ENCODE peak calls at places on chromosomes 2 and 18, in eight cellular contexts. E is lower lobe of right lung, T is HCT116, C is left lung, G is MM.1S, W is GM23248, V is kidney, O is H7. Z is an unnamed sample. For H3K36me3, the result is how much of the 10 kb centered on the place peaks cover.

GRCh38 chr2:37843554-37843953 is 81.5 kb upstream of the RMDN2 start:
- DNase-seq in E (no peak), T (no peak), C (no peak), G (no peak), W (peak), V (no peak), O (peak), Z (no peak)

GRCh38 chr18:13003466-13003896 is 12.3 kb downstream of the CEP192 start:
- DNase-seq in E (no peak), T (peak), C (no peak), G (peak), W (peak), V (no peak), O (peak), Z (no peak)

GRCh38 chr2:101119431-101119830 is 31.8 kb downstream of the TBC1D8 start:
- DNase-seq in E (no peak), T (no peak), C (no peak), G (no peak), W (peak), V (no peak), O (no peak), Z (no peak)

GRCh38 chr18:33757037-33757436 is 179.0 kb downstream of the ASXL3 start:
- DNase-seq in E (no peak), T (no peak), C (no peak), G (no peak), W (peak), V (no peak), O (no peak), Z (no peak)

GRCh38 chr2:44616616-44617266 is 255.0 kb downstream of the CAMKMT start:
- DNase-seq in E (no peak), T (no peak), C (no peak), G (peak), W (no peak), V (no peak), O (no peak), Z (no peak)

GRCh38 chr2:133324150-133324561 is 244.1 kb downstream of the NCKAP5 start:
- DNase-seq in E (no peak), T (no peak), C (no peak), G (no peak), W (peak), V (no peak), O (no peak), Z (no peak)

GRCh38 chr2:146572598-146572997 is 1272.2 kb upstream of the ACVR2A start:
- DNase-seq in E (no peak), T (no peak), C (no peak), G (no peak), W (peak), V (no peak), O (no peak), Z (no peak)

GRCh38 chr2:39666489-39667141 is 898 bp downstream of the TMEM178A start:
- DNase-seq in E (no peak), T (no peak), C (no peak), G (no peak), W (peak), V (no peak), O (peak), Z (no peak)

GRCh38 chr2:100198461-100199230 is 56.3 kb upstream of the AFF3 start:
- DNase-seq in E (no peak), T (no peak), C (no peak), G (no peak), W (no peak), V (no peak), O (no peak), Z (no peak)

GRCh38 chr18:39994521-39994920 is 1960.5 kb upstream of the PIK3C3 start:
- DNase-seq in E (no peak), T (no peak), C (no peak), G (no peak), W (no peak), V (no peak), O (no peak), Z (no peak)

GRCh38 chr18:23191952-23192662 is 56.8 kb downstream of the CABLES1 start:
- DNase-seq in E (no peak), T (no peak), C (no peak), G (peak), W (peak), V (peak), O (no peak), Z (no peak)

GRCh38 chr18:8998481-8999217 is 103.8 kb upstream of the NDUFV2 start:
- DNase-seq in E (no peak), T (no peak), C (no peak), G (no peak), W (peak), V (no peak), O (no peak), Z (no peak)

GRCh38 chr2:183035298-183035953 is 2.8 kb downstream of the NCKAP1 start:
- DNase-seq in E (no peak), T (no peak), C (no peak), G (no peak), W (peak), V (no peak), O (no peak), Z (no peak)

GRCh38 chr2:106089611-106090010 is 104.5 kb downstream of the UXS1 start:
- DNase-seq in E (no peak), T (no peak), C (no peak), G (no peak), W (no peak), V (no peak), O (no peak), Z (no peak)

GRCh38 chr2:30110773-30111172 is 36.0 kb upstream of the YPEL5 start:
- DNase-seq in E (no peak), T (no peak), C (no peak), G (no peak), W (peak), V (no peak), O (no peak), Z (no peak)

GRCh38 chr2:85852979-85853498 is 35.8 kb downstream of the ST3GAL5 start:
- DNase-seq in E (peak), T (no peak), C (no peak), G (no peak), W (peak), V (peak), O (no peak), Z (no peak)

GRCh38 chr2:28587526-28588230 is 91.8 kb downstream of the PLB1 start:
- DNase-seq in E (no peak), T (no peak), C (no peak), G (no peak), W (no peak), V (no peak), O (no peak), Z (peak)

GRCh38 chr18:73707035-73707434 is 440.6 kb downstream of the FBXO15 start:
- DNase-seq in E (no peak), T (no peak), C (no peak), G (no peak), W (no peak), V (no peak), O (no peak), Z (no peak)

GRCh38 chr18:67966224-67966623 is 449.7 kb upstream of the DSEL start:
- DNase-seq in E (no peak), T (no peak), C (no peak), G (no peak), W (no peak), V (no peak), O (no peak), Z (no peak)

GRCh38 chr18:10035306-10035991 is 121.6 kb downstream of the VAPA start:
- DNase-seq in E (peak), T (no peak), C (peak), G (no peak), W (peak), V (peak), O (peak), Z (peak)

GRCh38 chr2:160910681-160911080 is 249.5 kb upstream of the TANK start:
- DNase-seq in E (no peak), T (no peak), C (no peak), G (no peak), W (peak), V (no peak), O (no peak), Z (no peak)

GRCh38 chr18:12750076-12750707 is 47.4 kb downstream of the PSMG2 start:
- DNase-seq in E (no peak), T (no peak), C (no peak), G (peak), W (peak), V (no peak), O (no peak), Z (no peak)

GRCh38 chr18:7637269-7637668 is 70.2 kb downstream of the PTPRM start:
- DNase-seq in E (no peak), T (no peak), C (no peak), G (no peak), W (peak), V (no peak), O (no peak), Z (no peak)

GRCh38 chr18:63440219-63440618 is 17.9 kb upstream of the VPS4B start:
- DNase-seq in E (no peak), T (no peak), C (no peak), G (no peak), W (peak), V (no peak), O (no peak), Z (no peak)

GRCh38 chr2:36528761-36529392 is 69.1 kb downstream of the FEZ2 start:
- DNase-seq in E (no peak), T (no peak), C (no peak), G (no peak), W (no peak), V (no peak), O (peak), Z (no peak)

GRCh38 chr2:36526216-36526615 is 71.8 kb downstream of the FEZ2 start:
- DNase-seq in E (no peak), T (no peak), C (no peak), G (no peak), W (peak), V (no peak), O (no peak), Z (no peak)

GRCh38 chr2:36523153-36523552 is 74.8 kb downstream of the FEZ2 start:
- DNase-seq in E (no peak), T (no peak), C (no peak), G (no peak), W (no peak), V (no peak), O (no peak), Z (no peak)

GRCh38 chr2:36528274-36528673 is 69.7 kb downstream of the FEZ2 start:
- DNase-seq in E (no peak), T (no peak), C (no peak), G (peak), W (no peak), V (no peak), O (no peak), Z (no peak)

GRCh38 chr2:36525245-36525644 is 72.7 kb downstream of the FEZ2 start:
- DNase-seq in E (no peak), T (no peak), C (no peak), G (no peak), W (no peak), V (no peak), O (no peak), Z (no peak)
- H3K36me3 ChIP-seq in E (half or more), T (under half), C (under half), G (under half), W (half or more), V (under half), O (under half), Z (half or more)

GRCh38 chr2:25232248-25232825 is 64.0 kb upstream of the POMC start:
- DNase-seq in E (no peak), T (no peak), C (no peak), G (no peak), W (no peak), V (no peak), O (peak), Z (no peak)
- H3K36me3 ChIP-seq in E (half or more), T (under half), C (half or more), G (under half), W (under half), V (under half), O (under half), Z (under half)

GRCh38 chr2:70049261-70049660 is 38.0 kb upstream of the PCBP1 start:
- DNase-seq in E (no peak), T (no peak), C (no peak), G (no peak), W (no peak), V (no peak), O (no peak), Z (no peak)
- H3K36me3 ChIP-seq in E (half or more), T (under half), C (half or more), G (under half), W (under half), V (under half), O (under half), Z (half or more)

GRCh38 chr2:201157694-201158093 is 25.2 kb upstream of the CASP10 start:
- DNase-seq in E (no peak), T (no peak), C (no peak), G (no peak), W (no peak), V (no peak), O (no peak), Z (no peak)

GRCh38 chr2:201156051-201156450 is 26.9 kb upstream of the CASP10 start:
- DNase-seq in E (no peak), T (no peak), C (no peak), G (no peak), W (no peak), V (no peak), O (no peak), Z (no peak)

GRCh38 chr2:201154615-201155014 is 28.3 kb upstream of the CASP10 start:
- DNase-seq in E (no peak), T (no peak), C (no peak), G (no peak), W (no peak), V (no peak), O (no peak), Z (no peak)

GRCh38 chr2:201152999-201153398 is 29.9 kb upstream of the CASP10 start:
- DNase-seq in E (no peak), T (no peak), C (no peak), G (no peak), W (no peak), V (no peak), O (no peak), Z (no peak)

GRCh38 chr2:201158111-201158929 is 24.6 kb upstream of the CASP10 start:
- DNase-seq in E (peak), T (peak), C (peak), G (peak), W (peak), V (no peak), O (peak), Z (peak)
- H3K36me3 ChIP-seq in E (half or more), T (under half), C (half or more), G (under half), W (under half), V (under half), O (under half), Z (half or more)

DNA sequence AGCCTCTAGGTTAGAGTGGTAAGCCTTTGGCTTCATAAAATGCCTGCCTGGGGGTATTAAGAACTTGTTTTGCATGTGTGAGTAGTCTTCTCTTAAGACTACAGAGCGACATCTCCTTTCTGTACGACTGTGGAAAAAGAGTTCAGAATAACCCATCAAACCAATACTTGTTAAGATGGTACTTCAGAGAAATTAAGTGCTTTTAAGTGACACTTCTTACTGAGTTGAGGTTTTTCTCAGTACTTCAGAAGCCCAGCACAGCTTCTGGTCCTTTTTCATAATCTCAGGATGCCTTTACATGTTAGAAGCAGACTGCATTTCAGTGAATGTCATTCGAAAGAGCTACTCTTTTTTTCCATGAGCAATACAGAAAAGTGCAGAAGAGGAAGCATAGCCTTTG is 10.8 kb downstream of the XRCC5 start:
- DNase-seq in E (no peak), T (no peak), C (no peak), G (no peak), W (no peak), V (no peak), O (no peak), Z (no peak)
- H3K36me3 ChIP-seq in E (half or more), T (half or more), C (half or more), G (under half), W (half or more), V (under half), O (half or more), Z (half or more)

DNA sequence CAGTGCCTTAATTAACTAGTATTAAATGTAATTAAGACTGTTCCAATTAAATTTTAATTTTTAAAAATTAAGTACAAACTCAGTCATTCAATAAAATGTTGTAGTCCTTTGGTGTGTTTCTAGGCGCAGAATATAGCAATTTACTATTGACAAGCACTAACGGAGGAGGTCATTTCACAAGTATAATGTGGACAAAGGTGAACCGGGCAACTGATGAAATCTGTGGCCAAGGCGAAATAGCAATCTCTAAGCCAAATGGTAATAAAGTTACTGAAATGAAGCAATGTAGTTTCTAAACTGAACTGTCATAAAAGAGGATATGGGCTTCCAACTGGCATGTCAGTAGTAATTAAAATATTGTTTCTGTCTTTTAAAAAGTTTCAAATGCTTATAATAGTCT is 27.5 kb downstream of the FIGN start:
- DNase-seq in E (no peak), T (no peak), C (no peak), G (no peak), W (no peak), V (no peak), O (no peak), Z (no peak)
- H3K36me3 ChIP-seq in E (under half), T (under half), C (under half), G (under half), W (under half), V (under half), O (under half), Z (under half)

GRCh38 chr2:167966367-167966766 is 281.0 kb downstream of the STK39 start:
- DNase-seq in E (no peak), T (no peak), C (no peak), G (no peak), W (no peak), V (no peak), O (no peak), Z (no peak)

GRCh38 chr2:167963899-167964649 is 283.3 kb downstream of the STK39 start:
- DNase-seq in E (no peak), T (no peak), C (no peak), G (no peak), W (no peak), V (no peak), O (no peak), Z (no peak)

GRCh38 chr2:167962436-167963226 is 284.8 kb downstream of the STK39 start:
- DNase-seq in E (peak), T (no peak), C (no peak), G (no peak), W (no peak), V (no peak), O (no peak), Z (no peak)

GRCh38 chr2:167965907-167966306 is 281.5 kb downstream of the STK39 start:
- DNase-seq in E (no peak), T (no peak), C (no peak), G (no peak), W (no peak), V (no peak), O (no peak), Z (no peak)

DNA sequence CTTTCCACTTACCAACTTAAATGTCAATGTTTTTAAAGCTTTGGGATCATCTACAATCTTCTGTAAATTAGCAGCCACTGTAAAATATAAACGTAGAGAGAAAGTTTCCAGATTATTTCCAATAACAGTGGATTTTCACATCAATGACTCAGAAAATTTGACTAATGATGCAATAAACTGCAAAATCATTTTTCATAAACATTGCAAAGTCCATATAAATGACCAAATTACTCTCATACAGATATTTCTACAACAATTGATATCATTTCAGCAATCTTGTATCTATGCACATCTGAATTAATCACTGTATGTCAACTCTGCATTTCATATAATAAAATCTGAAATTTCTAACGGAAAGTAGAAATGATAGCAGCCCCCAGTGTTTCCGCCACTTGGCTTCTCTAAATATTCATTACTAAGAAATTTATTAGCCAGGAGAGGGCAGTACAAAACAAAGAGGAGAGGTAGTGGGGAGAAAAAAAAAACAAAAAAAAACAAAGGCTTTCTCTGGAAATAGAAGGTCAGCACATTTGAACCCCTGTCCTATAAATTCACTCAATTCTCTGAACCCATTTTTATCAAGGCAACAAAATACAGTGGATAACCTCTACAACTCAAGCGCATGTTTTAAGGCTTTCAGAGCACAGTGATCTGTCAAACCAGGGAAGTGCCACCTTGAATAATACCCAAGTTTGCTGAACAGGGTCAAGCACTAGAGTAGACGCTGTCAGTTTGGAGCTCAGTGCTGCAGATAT is 282.6 kb downstream of the STK39 start:
- DNase-seq in E (no peak), T (no peak), C (no peak), G (no peak), W (peak), V (no peak), O (no peak), Z (no peak)
- H3K36me3 ChIP-seq in E (under half), T (under half), C (under half), G (under half), W (under half), V (under half), O (under half), Z (under half)